ENCODE peak calls at places on chromosomes 7 and 10, in five cellular contexts. C is AML-193, Q is LNCaP clone FGC, T is transverse colon, P is GM10248. O is an unnamed sample.

GRCh38 chr7:111138196-111138569 is 47.3 kb downstream of the LRRN3 start:
- DNase-seq in C (no peak), Q (no peak), T (peak), P (peak), O (peak)

GRCh38 chr7:1740214-1740613 is 70.1 kb downstream of the ELFN1 start:
- DNase-seq in C (no peak), Q (no peak), T (no peak), P (no peak), O (no peak)

GRCh38 chr10:94104316-94105060 is 110.8 kb downstream of the PLCE1 start:
- DNase-seq in C (no peak), Q (no peak), T (no peak), P (no peak), O (no peak)

GRCh38 chr7:88432321-88432720 is 125.6 kb upstream of the STEAP4 start:
- DNase-seq in C (no peak), Q (no peak), T (no peak), P (no peak), O (no peak)

GRCh38 chr7:3520206-3520605 is 219.2 kb downstream of the SDK1 start:
- DNase-seq in C (no peak), Q (peak), T (no peak), P (no peak), O (no peak)

GRCh38 chr7:55522268-55522902 is 49.9 kb downstream of the VOPP1 start:
- DNase-seq in C (no peak), Q (no peak), T (no peak), P (no peak), O (no peak)

GRCh38 chr10:24202181-24202570 is 6.8 kb upstream of the KIAA1217 start:
- DNase-seq in C (no peak), Q (no peak), T (peak), P (no peak), O (no peak)

GRCh38 chr10:129586897-129587443 is 119.9 kb downstream of the MGMT start:
- DNase-seq in C (no peak), Q (no peak), T (no peak), P (no peak), O (no peak)

GRCh38 chr10:30812018-30812851 is 182.7 kb upstream of the LYZL2 start:
- DNase-seq in C (no peak), Q (no peak), T (peak), P (no peak), O (no peak)

GRCh38 chr10:4127518-4128315 is 342.7 kb upstream of the KLF6 start:
- DNase-seq in C (peak), Q (peak), T (peak), P (peak), O (peak)

GRCh38 chr7:74653686-74654181 is 3.8 kb upstream of the GTF2I start:
- DNase-seq in C (no peak), Q (no peak), T (no peak), P (no peak), O (no peak)

GRCh38 chr10:24115403-24115802 is 93.5 kb upstream of the KIAA1217 start:
- DNase-seq in C (no peak), Q (no peak), T (no peak), P (no peak), O (no peak)

GRCh38 chr10:72685264-72685921 is 6.5 kb upstream of the MCU start:
- DNase-seq in C (no peak), Q (no peak), T (peak), P (peak), O (no peak)

GRCh38 chr10:5775705-5776104 is 37.5 kb downstream of the GDI2 start:
- DNase-seq in C (no peak), Q (no peak), T (peak), P (peak), O (no peak)

GRCh38 chr10:45000138-45000763 is 472 bp upstream of the ZNF22 start:
- DNase-seq in C (peak), Q (no peak), T (peak), P (no peak), O (no peak)

GRCh38 chr7:143499246-143499645 is 21.6 kb downstream of the TAS2R41 start:
- DNase-seq in C (no peak), Q (no peak), T (no peak), P (no peak), O (no peak)

GRCh38 chr7:91569702-91570457 is 305.6 kb downstream of the FZD1 start:
- DNase-seq in C (no peak), Q (peak), T (no peak), P (no peak), O (no peak)

GRCh38 chr10:46094931-46095755 is 49.1 kb upstream of the MSMB start:
- DNase-seq in C (no peak), Q (no peak), T (no peak), P (no peak), O (no peak)

GRCh38 chr7:30736291-30736690 is 15.6 kb upstream of the INMT start:
- DNase-seq in C (no peak), Q (no peak), T (no peak), P (no peak), O (no peak)

GRCh38 chr10:44010873-44011602 is 362.4 kb upstream of the ZNF32 start:
- DNase-seq in C (no peak), Q (no peak), T (no peak), P (peak), O (peak)

GRCh38 chr7:153188630-153189029 is 429.1 kb downstream of the ACTR3B start:
- DNase-seq in C (no peak), Q (no peak), T (no peak), P (no peak), O (no peak)

GRCh38 chr10:117662790-117663540 is 120.4 kb downstream of the EMX2 start:
- DNase-seq in C (no peak), Q (no peak), T (no peak), P (no peak), O (no peak)

GRCh38 chr10:95706990-95707389 is 13.3 kb upstream of the TCTN3 start:
- DNase-seq in C (no peak), Q (no peak), T (no peak), P (no peak), O (no peak)

GRCh38 chr7:77395543-77395942 is 20.6 kb downstream of the GSAP start:
- DNase-seq in C (no peak), Q (no peak), T (no peak), P (no peak), O (no peak)

GRCh38 chr7:31788445-31788844 is 101.4 kb downstream of the PPP1R17 start:
- DNase-seq in C (no peak), Q (no peak), T (no peak), P (no peak), O (no peak)

GRCh38 chr7:1611708-1612241 is 41.9 kb upstream of the PSMG3 start:
- DNase-seq in C (no peak), Q (no peak), T (no peak), P (no peak), O (no peak)

GRCh38 chr10:68561804-68562649 is 1.9 kb downstream of the TET1 start:
- DNase-seq in C (no peak), Q (no peak), T (peak), P (no peak), O (no peak)

GRCh38 chr7:122709930-122710646 is 7.4 kb upstream of the RNF148 start:
- DNase-seq in C (no peak), Q (no peak), T (no peak), P (no peak), O (no peak)

GRCh38 chr10:7734821-7735220 is 31.7 kb downstream of the ITIH2 start:
- DNase-seq in C (no peak), Q (no peak), T (no peak), P (no peak), O (no peak)

GRCh38 chr7:101516849-101517248 is 112.2 kb downstream of the MYL10 start:
- DNase-seq in C (no peak), Q (no peak), T (no peak), P (no peak), O (no peak)

GRCh38 chr7:7861211-7861633 is 107.4 kb upstream of the GLCCI1 start:
- DNase-seq in C (no peak), Q (no peak), T (no peak), P (no peak), O (no peak)

GRCh38 chr7:91519241-91520200 is 255.3 kb downstream of the FZD1 start:
- DNase-seq in C (no peak), Q (no peak), T (no peak), P (no peak), O (no peak)

GRCh38 chr7:6365451-6365850 is 82.3 kb downstream of the DAGLB start:
- DNase-seq in C (no peak), Q (no peak), T (no peak), P (no peak), O (no peak)

GRCh38 chr10:34081948-34082347 is 733.1 kb downstream of the PARD3 start:
- DNase-seq in C (no peak), Q (no peak), T (no peak), P (no peak), O (no peak)

GRCh38 chr7:167087-167855 is 25.1 kb upstream of the FAM20C start:
- DNase-seq in C (no peak), Q (no peak), T (no peak), P (no peak), O (no peak)

GRCh38 chr7:105010538-105011523 is 3.2 kb upstream of the KMT2E start:
- DNase-seq in C (peak), Q (no peak), T (no peak), P (no peak), O (no peak)

GRCh38 chr7:138980575-138981285 is 459 bp downstream of the KIAA1549 start:
- DNase-seq in C (no peak), Q (no peak), T (no peak), P (no peak), O (no peak)